ENCODE peak calls at places on chromosomes 13 and 19, in seven cellular contexts. A is fibroblast of the aortic adventitia, U is HCT116, L is hepatocyte, W is lower leg skin, C is astrocyte of the cerebellum, S is fibroblast of pulmonary artery. G is an unnamed sample.
A peak's percentile ranks its signal among the peaks of the same experiment; 100 is the strongest.

GRCh38 chr19:48635966-48636858 is 967 bp downstream of the DBP start:
- DNase-seq in A (no peak), U (no peak), L (peak; percentile 60), W (peak; percentile 94), C (no peak), S (no peak), G (no peak)

GRCh38 chr13:23321534-23322241 is 111.8 kb downstream of the SACS start:
- DNase-seq in A (peak; percentile 91), U (peak; percentile 26), L (peak; percentile 62), W (peak; percentile 91), C (peak; percentile 87), S (peak; percentile 95), G (peak; percentile 69)

GRCh38 chr19:18091217-18091608 is 4.5 kb upstream of the IL12RB1 start:
- DNase-seq in A (no peak), U (no peak), L (no peak), W (peak; percentile 91), C (no peak), S (no peak), G (no peak)

GRCh38 chr19:34291235-34291634 is 36.9 kb downstream of the GARRE1 start:
- DNase-seq in A (no peak), U (no peak), L (no peak), W (no peak), C (no peak), S (no peak), G (no peak)

GRCh38 chr19:39363909-39364457 is 21.8 kb downstream of the SAMD4B start:
- DNase-seq in A (peak; percentile 78), U (no peak), L (no peak), W (no peak), C (no peak), S (no peak), G (no peak)

GRCh38 chr13:27961227-27962085 is 7.7 kb downstream of the CDX2 start:
- DNase-seq in A (no peak), U (no peak), L (peak; percentile 9), W (peak; percentile 54), C (no peak), S (no peak), G (no peak)

GRCh38 chr13:57634829-57635165 is 3.3 kb downstream of the PCDH17 start:
- DNase-seq in A (no peak), U (no peak), L (peak; percentile 6), W (peak; percentile 83), C (no peak), S (no peak), G (no peak)

GRCh38 chr13:93991569-93991968 is 487.9 kb downstream of the DCT start:
- DNase-seq in A (no peak), U (no peak), L (no peak), W (no peak), C (no peak), S (no peak), G (no peak)

GRCh38 chr13:21936674-21937073 is 265.8 kb downstream of the FGF9 start:
- DNase-seq in A (no peak), U (no peak), L (no peak), W (no peak), C (no peak), S (no peak), G (no peak)

GRCh38 chr19:16200776-16201391 is 3.2 kb downstream of the AP1M1 start:
- DNase-seq in A (no peak), U (no peak), L (no peak), W (no peak), C (no peak), S (no peak), G (no peak)

GRCh38 chr19:16202320-16203255 is 4.9 kb downstream of the AP1M1 start:
- DNase-seq in A (peak; percentile 27), U (no peak), L (no peak), W (no peak), C (no peak), S (no peak), G (no peak)

GRCh38 chr19:16198363-16198636 is 589 bp downstream of the AP1M1 start:
- DNase-seq in A (no peak), U (no peak), L (peak; percentile 50), W (no peak), C (no peak), S (no peak), G (no peak)

GRCh38 chr19:16199275-16199932 is 1.7 kb downstream of the AP1M1 start:
- DNase-seq in A (no peak), U (no peak), L (no peak), W (no peak), C (no peak), S (no peak), G (no peak)

GRCh38 chr19:16200038-16200775 is 2.5 kb downstream of the AP1M1 start:
- DNase-seq in A (peak; percentile 66), U (no peak), L (peak; percentile 75), W (no peak), C (no peak), S (peak; percentile 76), G (no peak)
- H3K4me3 ChIP-seq in A (no peak overlapping the region), U (no peak overlapping the region), L (no peak overlapping the region), W (no peak overlapping the region), C (no peak overlapping the region), S (no peak overlapping the region), G (no peak overlapping the region)

GRCh38 chr19:3027981-3028304 is 1.1 kb downstream of the TLE2 start:
- DNase-seq in A (no peak), U (no peak), L (no peak), W (no peak), C (no peak), S (no peak), G (no peak)
- H3K4me3 ChIP-seq in A (no peak overlapping the region), U (peak overlapping the region; percentile 64), L (no peak overlapping the region), W (no peak overlapping the region), C (no peak overlapping the region), S (no peak overlapping the region), G (no peak overlapping the region)

GRCh38 chr19:21569497-21569870 is 64.1 kb downstream of the ZNF429 start:
- DNase-seq in A (no peak), U (no peak), L (no peak), W (no peak), C (no peak), S (no peak), G (no peak)

GRCh38 chr19:21574607-21575006 is 69.2 kb downstream of the ZNF429 start:
- DNase-seq in A (no peak), U (no peak), L (no peak), W (no peak), C (no peak), S (no peak), G (no peak)

GRCh38 chr19:21571316-21571715 is 65.9 kb downstream of the ZNF429 start:
- DNase-seq in A (no peak), U (no peak), L (no peak), W (no peak), C (no peak), S (no peak), G (no peak)

GRCh38 chr19:21566073-21566472 is 60.7 kb downstream of the ZNF429 start:
- DNase-seq in A (no peak), U (no peak), L (no peak), W (no peak), C (no peak), S (no peak), G (no peak)

GRCh38 chr19:21568816-21569496 is 63.6 kb downstream of the ZNF429 start:
- DNase-seq in A (peak; percentile 63), U (no peak), L (no peak), W (peak; percentile 94), C (peak; percentile 31), S (peak; percentile 15), G (no peak)
- H3K4me3 ChIP-seq in A (peak overlapping the region; percentile 25), U (no peak overlapping the region), L (no peak overlapping the region), W (no peak overlapping the region), C (peak overlapping the region; percentile 22), S (no peak overlapping the region), G (no peak overlapping the region)

GRCh38 chr19:41997851-41998229 is 3.8 kb upstream of the ATP1A3 start:
- DNase-seq in A (no peak), U (no peak), L (no peak), W (no peak), C (no peak), S (no peak), G (no peak)
- H3K4me3 ChIP-seq in A (no peak overlapping the region), U (no peak overlapping the region), L (no peak overlapping the region), W (no peak overlapping the region), C (no peak overlapping the region), S (no peak overlapping the region), G (no peak overlapping the region)

GRCh38 chr19:50706387-50706786 is 13.2 kb downstream of the SHANK1 start:
- DNase-seq in A (no peak), U (no peak), L (no peak), W (no peak), C (no peak), S (no peak), G (no peak)

GRCh38 chr19:50702158-50702869 is 17.3 kb downstream of the SHANK1 start:
- DNase-seq in A (no peak), U (no peak), L (no peak), W (no peak), C (no peak), S (no peak), G (no peak)

GRCh38 chr19:50705422-50706019 is 14.1 kb downstream of the SHANK1 start:
- DNase-seq in A (peak; percentile 66), U (peak; percentile 56), L (peak; percentile 61), W (no peak), C (no peak), S (peak; percentile 80), G (peak; percentile 43)

GRCh38 chr19:50702870-50703829 is 16.5 kb downstream of the SHANK1 start:
- DNase-seq in A (no peak), U (no peak), L (no peak), W (no peak), C (no peak), S (peak; percentile 42), G (no peak)

GRCh38 chr19:50703915-50704548 is 15.6 kb downstream of the SHANK1 start:
- DNase-seq in A (no peak), U (peak; percentile 26), L (no peak), W (no peak), C (no peak), S (no peak), G (no peak)
- H3K4me3 ChIP-seq in A (no peak overlapping the region), U (no peak overlapping the region), L (no peak overlapping the region), W (no peak overlapping the region), C (no peak overlapping the region), S (no peak overlapping the region), G (no peak overlapping the region)

GRCh38 chr19:8461376-8461775 is 16.6 kb downstream of the HNRNPM start:
- DNase-seq in A (no peak), U (no peak), L (no peak), W (no peak), C (no peak), S (no peak), G (no peak)

GRCh38 chr19:8459520-8460260 is 14.9 kb downstream of the HNRNPM start:
- DNase-seq in A (peak; percentile 71), U (no peak), L (no peak), W (no peak), C (no peak), S (peak; percentile 59), G (no peak)

GRCh38 chr19:8459095-8459494 is 14.3 kb downstream of the HNRNPM start:
- DNase-seq in A (no peak), U (no peak), L (no peak), W (no peak), C (no peak), S (no peak), G (no peak)

GRCh38 chr19:8461891-8462290 is 17.1 kb downstream of the HNRNPM start:
- DNase-seq in A (no peak), U (no peak), L (no peak), W (no peak), C (no peak), S (no peak), G (no peak)

GRCh38 chr19:8460516-8461298 is 15.9 kb downstream of the HNRNPM start:
- DNase-seq in A (peak; percentile 35), U (no peak), L (no peak), W (no peak), C (no peak), S (no peak), G (no peak)
- H3K4me3 ChIP-seq in A (no peak overlapping the region), U (no peak overlapping the region), L (no peak overlapping the region), W (no peak overlapping the region), C (no peak overlapping the region), S (no peak overlapping the region), G (no peak overlapping the region)